ENCODE peak calls at places on chromosomes 12 and 14, in eight cellular contexts. N is activated T-cell treated with anti-CD3 and anti-CD28 coated beads, Interleukin-2, amount 50 U/mL, for 4 hours; U is CD8-positive, alpha-beta T cell; C is mesothelial cell of epicardium; Y is memory B cell; T is AG20443; H is tibial nerve; G is activated effector memory CD4-positive, alpha-beta T cell treated with anti-CD3 and anti-CD28 coated beads, Interleukin-2, amount 50 U/mL, for 16 hours. B is an unnamed sample.

GRCh38 chr12:110501378-110501721 is 561 bp downstream of the VPS29 start:
- DNase-seq in N (no peak), U (no peak), C (peak), Y (peak), T (peak), H (no peak), G (no peak), B (no peak)

GRCh38 chr12:29547844-29548243 is 50.4 kb upstream of the OVCH1 start:
- DNase-seq in N (no peak), U (no peak), C (no peak), Y (no peak), T (no peak), H (no peak), G (no peak), B (no peak)

GRCh38 chr12:108063192-108063591 is 65.9 kb upstream of the WSCD2 start:
- DNase-seq in N (no peak), U (no peak), C (no peak), Y (no peak), T (no peak), H (no peak), G (no peak), B (no peak)

GRCh38 chr12:96907681-96908163 is 665 bp downstream of the NEDD1 start:
- DNase-seq in N (no peak), U (peak), C (no peak), Y (peak), T (peak), H (no peak), G (peak), B (peak)

GRCh38 chr12:126107659-126108058 is 1042.4 kb downstream of the AACS start:
- DNase-seq in N (no peak), U (no peak), C (no peak), Y (no peak), T (no peak), H (no peak), G (no peak), B (no peak)

GRCh38 chr12:31897791-31898503 is 61.3 kb upstream of the RESF1 start:
- DNase-seq in N (no peak), U (peak), C (no peak), Y (no peak), T (peak), H (no peak), G (peak), B (peak)

GRCh38 chr14:104843442-104844305 is 21.4 kb upstream of the CEP170B start:
- DNase-seq in N (no peak), U (no peak), C (peak), Y (no peak), T (peak), H (no peak), G (peak), B (peak)

GRCh38 chr12:81598205-81598604 is 160.9 kb downstream of the PPFIA2 start:
- DNase-seq in N (no peak), U (no peak), C (no peak), Y (no peak), T (no peak), H (no peak), G (no peak), B (no peak)

GRCh38 chr12:4288296-4289019 is 14.9 kb downstream of the CCND2 start:
- DNase-seq in N (no peak), U (no peak), C (no peak), Y (no peak), T (no peak), H (no peak), G (peak), B (peak)

GRCh38 chr12:85740190-85740589 is 96.0 kb downstream of the RASSF9 start:
- DNase-seq in N (no peak), U (no peak), C (no peak), Y (no peak), T (peak), H (no peak), G (no peak), B (no peak)

GRCh38 chr14:24366375-24366663 is 1.7 kb upstream of the NFATC4 start:
- DNase-seq in N (no peak), U (no peak), C (no peak), Y (no peak), T (no peak), H (no peak), G (no peak), B (no peak)

GRCh38 chr12:14954269-14954668 is 7.1 kb downstream of the ARHGDIB start:
- DNase-seq in N (no peak), U (peak), C (no peak), Y (no peak), T (no peak), H (no peak), G (peak), B (no peak)

GRCh38 chr14:77980475-77981321 is 180.8 kb downstream of the ADCK1 start:
- DNase-seq in N (no peak), U (no peak), C (peak), Y (no peak), T (no peak), H (no peak), G (no peak), B (peak)

GRCh38 chr14:101124860-101125259 is 221.3 kb upstream of the RTL1 start:
- DNase-seq in N (no peak), U (no peak), C (no peak), Y (no peak), T (no peak), H (no peak), G (no peak), B (peak)

GRCh38 chr12:6608592-6609311 is 1.6 kb upstream of the CHD4 start:
- DNase-seq in N (peak), U (peak), C (no peak), Y (no peak), T (no peak), H (no peak), G (peak), B (no peak)

GRCh38 chr12:122395319-122395718 is 27.1 kb downstream of the CLIP1 start:
- DNase-seq in N (no peak), U (no peak), C (no peak), Y (no peak), T (peak), H (no peak), G (no peak), B (no peak)

GRCh38 chr12:86134571-86134970 is 121.6 kb downstream of the MGAT4C start:
- DNase-seq in N (no peak), U (no peak), C (no peak), Y (no peak), T (no peak), H (no peak), G (no peak), B (no peak)

GRCh38 chr12:93484315-93484981 is 17.1 kb downstream of the MRPL42 start:
- DNase-seq in N (no peak), U (no peak), C (no peak), Y (no peak), T (no peak), H (no peak), G (no peak), B (no peak)

GRCh38 chr12:87136330-87136976 is 880.3 kb upstream of the MGAT4C start:
- DNase-seq in N (no peak), U (no peak), C (no peak), Y (no peak), T (peak), H (no peak), G (no peak), B (no peak)

GRCh38 chr12:19150273-19150895 is 20.9 kb downstream of the PLEKHA5 start:
- DNase-seq in N (no peak), U (no peak), C (no peak), Y (no peak), T (peak), H (no peak), G (no peak), B (no peak)

GRCh38 chr14:80669416-80669815 is 272.1 kb downstream of the CEP128 start:
- DNase-seq in N (no peak), U (no peak), C (no peak), Y (no peak), T (no peak), H (no peak), G (no peak), B (no peak)

GRCh38 chr14:22314183-22314820 is 274.7 kb downstream of the DAD1 start:
- DNase-seq in N (no peak), U (no peak), C (no peak), Y (peak), T (peak), H (no peak), G (no peak), B (no peak)

GRCh38 chr14:56197150-56197549 is 78.9 kb downstream of the PELI2 start:
- DNase-seq in N (no peak), U (no peak), C (no peak), Y (no peak), T (no peak), H (no peak), G (no peak), B (no peak)

GRCh38 chr12:124359671-124360581 is 65.0 kb downstream of the RFLNA start:
- DNase-seq in N (no peak), U (no peak), C (peak), Y (no peak), T (no peak), H (peak), G (no peak), B (no peak)

GRCh38 chr12:67783393-67783792 is 134.8 kb downstream of the DYRK2 start:
- DNase-seq in N (no peak), U (no peak), C (no peak), Y (no peak), T (no peak), H (no peak), G (no peak), B (no peak)

GRCh38 chr14:95489163-95489887 is 27.1 kb downstream of the SYNE3 start:
- DNase-seq in N (no peak), U (no peak), C (no peak), Y (no peak), T (no peak), H (no peak), G (no peak), B (no peak)

GRCh38 chr12:31008961-31009840 is 64.5 kb upstream of the DDX11 start:
- DNase-seq in N (no peak), U (no peak), C (no peak), Y (no peak), T (no peak), H (no peak), G (peak), B (no peak)

GRCh38 chr14:64979336-64980074 is 7.2 kb upstream of the FNTB start:
- DNase-seq in N (no peak), U (no peak), C (no peak), Y (no peak), T (peak), H (no peak), G (no peak), B (no peak)

GRCh38 chr12:25276199-25276937 is 25.6 kb upstream of the KRAS start:
- DNase-seq in N (peak), U (peak), C (peak), Y (no peak), T (peak), H (peak), G (peak), B (no peak)

GRCh38 chr14:32693114-32693513 is 245.6 kb upstream of the NPAS3 start:
- DNase-seq in N (no peak), U (no peak), C (no peak), Y (no peak), T (peak), H (no peak), G (no peak), B (no peak)

GRCh38 chr12:54967461-54967860 is 17.1 kb downstream of the TESPA1 start:
- DNase-seq in N (no peak), U (peak), C (no peak), Y (no peak), T (no peak), H (no peak), G (no peak), B (no peak)

GRCh38 chr12:32471601-32472001 is 72.2 kb downstream of the FGD4 start:
- DNase-seq in N (no peak), U (no peak), C (no peak), Y (no peak), T (peak), H (no peak), G (no peak), B (no peak)